ENCODE peak calls at places on chromosome X, in six cellular contexts. I, G, A, F, E and J are unnamed samples.

GRCh38 chrX:107845625-107846024 is 20.0 kb downstream of the MID2 start:
- DNase-seq in G (no peak), A (no peak), E (peak; percentile 34), F (no peak), I (no peak), J (no peak)

GRCh38 chrX:132636080-132636479 is 147.2 kb upstream of the MBNL3 start:
- DNase-seq in G (no peak), A (no peak), E (peak; percentile 6), F (no peak), I (no peak), J (no peak)

GRCh38 chrX:39967348-39967747 is 130.4 kb downstream of the BCOR start:
- DNase-seq in I (no peak), F (no peak), G (no peak), A (no peak), E (no peak), J (no peak)

GRCh38 chrX:105219454-105220401 is 766 bp downstream of the TEX13A start:
- DNase-seq in I (no peak), A (no peak), G (no peak), F (peak; percentile 41), E (no peak), J (peak; percentile 56)

GRCh38 chrX:3550160-3550765 is 163.2 kb downstream of the PRKX start:
- DNase-seq in A (peak; percentile 3), G (no peak), F (no peak), E (no peak), I (no peak), J (no peak)

GRCh38 chrX:122866527-122866926 is 317.6 kb upstream of the GRIA3 start:
- DNase-seq in A (no peak), F (no peak), I (no peak), G (no peak), E (peak; percentile 81), J (no peak)

GRCh38 chrX:44422631-44423030 is 79.2 kb upstream of the EFHC2 start:
- DNase-seq in A (no peak), G (no peak), F (no peak), I (no peak), E (no peak), J (no peak)

GRCh38 chrX:88886908-88887307 is 139.9 kb downstream of the CPXCR1 start:
- DNase-seq in E (no peak), A (no peak), F (no peak), I (no peak), G (no peak), J (no peak)

GRCh38 chrX:16160729-16161128 is 6.6 kb upstream of the MAGEB17 start:
- DNase-seq in G (no peak), E (peak; percentile 1), I (no peak), A (no peak), F (no peak), J (no peak)

GRCh38 chrX:7146026-7146702 is 1.3 kb upstream of the STS start:
- DNase-seq in G (no peak), F (no peak), I (no peak), A (no peak), E (no peak), J (no peak)

GRCh38 chrX:103175944-103176753 is 38.8 kb upstream of the BEX4 start:
- DNase-seq in A (peak; percentile 38), G (no peak), I (no peak), F (no peak), E (peak; percentile 62), J (no peak)

GRCh38 chrX:103170216-103170615 is 44.7 kb upstream of the BEX4 start:
- DNase-seq in G (no peak), I (no peak), E (peak; percentile 9), F (no peak), A (no peak), J (no peak)

DNA sequence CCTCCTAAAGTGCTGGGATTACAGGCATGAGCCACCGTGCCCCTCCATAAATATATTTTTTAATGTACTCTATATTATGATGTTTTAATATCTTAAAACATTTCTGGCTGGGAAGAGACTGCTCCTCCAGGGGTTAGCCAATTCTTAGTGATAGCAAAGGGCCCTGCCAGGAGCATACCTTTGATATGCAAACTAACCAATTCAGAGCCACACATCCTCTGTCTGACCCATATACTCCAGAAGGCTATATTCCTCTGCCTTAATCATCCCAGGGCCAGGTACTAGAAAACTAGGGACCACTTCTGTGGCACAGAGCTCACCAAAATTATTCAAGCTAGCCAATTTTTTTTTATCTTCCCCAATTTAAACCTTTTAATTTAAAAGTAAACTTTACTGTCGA is 43.6 kb upstream of the BEX4 start:
- DNase-seq in E (no peak), I (no peak), A (no peak), F (no peak), G (no peak), J (no peak)
- H3K4me1 ChIP-seq in E (no peaks in the 10 kb centered on the region), I (no peaks in the 10 kb centered on the region), A (no peaks in the 10 kb centered on the region), F (no peaks in the 10 kb centered on the region), G (no peaks in the 10 kb centered on the region), J (peaks cover 2% of the 10 kb centered on the region)

GRCh38 chrX:28549839-28550238 is 37.4 kb upstream of the IL1RAPL1 start:
- DNase-seq in F (no peak), G (no peak), E (no peak), A (no peak), I (no peak), J (no peak)
- H3K4me3 ChIP-seq in F (no peak overlapping the region), G (no peak overlapping the region), E (no peak overlapping the region), A (no peak overlapping the region), I (no peak overlapping the region), J (no peak overlapping the region)

GRCh38 chrX:141133272-141133671 is 43.7 kb downstream of the LDOC1 start:
- DNase-seq in I (no peak), A (no peak), F (no peak), E (no peak), G (no peak), J (no peak)
- H3K27ac ChIP-seq in I (no peak overlapping the region), A (no peak overlapping the region), F (no peak overlapping the region), E (no peak overlapping the region), G (no peak overlapping the region), J (no peak overlapping the region)

GRCh38 chrX:144253356-144253755 is 369.5 kb downstream of the UBE2NL start:
- DNase-seq in E (no peak), I (no peak), A (no peak), G (no peak), F (no peak), J (no peak)
- H3K4me1 ChIP-seq in E (no peaks in the 10 kb centered on the region), I (no peaks in the 10 kb centered on the region), A (no peaks in the 10 kb centered on the region), G (no peaks in the 10 kb centered on the region), F (no peaks in the 10 kb centered on the region), J (no peaks in the 10 kb centered on the region)

DNA sequence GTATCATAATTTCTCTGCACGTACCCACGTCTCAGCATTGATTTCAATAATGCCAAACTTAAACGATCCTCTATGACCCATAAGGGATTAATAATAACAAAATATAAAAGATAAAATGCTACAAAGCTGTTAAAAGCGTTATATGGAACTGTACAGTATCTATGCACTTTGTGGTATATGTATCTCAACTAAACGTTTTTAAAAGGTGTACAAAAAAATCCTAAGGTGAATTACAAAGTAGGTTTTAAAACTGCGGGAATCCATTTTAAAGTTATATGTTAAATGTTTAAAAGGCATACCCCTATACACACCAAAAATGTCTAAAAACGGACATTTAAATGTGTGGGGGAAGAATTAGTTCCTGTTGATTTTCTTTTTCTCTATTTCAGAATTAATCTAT is 860 bp downstream of the ZNF182 start:
- DNase-seq in F (no peak), I (no peak), E (no peak), A (no peak), G (no peak), J (no peak)
- H3K4me3 ChIP-seq in F (peak overlapping the region; percentile 58), I (peak overlapping the region; percentile 59), E (peak overlapping the region; percentile 41), A (peak overlapping the region; percentile 71), G (peak overlapping the region; percentile 60), J (no peak overlapping the region)

DNA sequence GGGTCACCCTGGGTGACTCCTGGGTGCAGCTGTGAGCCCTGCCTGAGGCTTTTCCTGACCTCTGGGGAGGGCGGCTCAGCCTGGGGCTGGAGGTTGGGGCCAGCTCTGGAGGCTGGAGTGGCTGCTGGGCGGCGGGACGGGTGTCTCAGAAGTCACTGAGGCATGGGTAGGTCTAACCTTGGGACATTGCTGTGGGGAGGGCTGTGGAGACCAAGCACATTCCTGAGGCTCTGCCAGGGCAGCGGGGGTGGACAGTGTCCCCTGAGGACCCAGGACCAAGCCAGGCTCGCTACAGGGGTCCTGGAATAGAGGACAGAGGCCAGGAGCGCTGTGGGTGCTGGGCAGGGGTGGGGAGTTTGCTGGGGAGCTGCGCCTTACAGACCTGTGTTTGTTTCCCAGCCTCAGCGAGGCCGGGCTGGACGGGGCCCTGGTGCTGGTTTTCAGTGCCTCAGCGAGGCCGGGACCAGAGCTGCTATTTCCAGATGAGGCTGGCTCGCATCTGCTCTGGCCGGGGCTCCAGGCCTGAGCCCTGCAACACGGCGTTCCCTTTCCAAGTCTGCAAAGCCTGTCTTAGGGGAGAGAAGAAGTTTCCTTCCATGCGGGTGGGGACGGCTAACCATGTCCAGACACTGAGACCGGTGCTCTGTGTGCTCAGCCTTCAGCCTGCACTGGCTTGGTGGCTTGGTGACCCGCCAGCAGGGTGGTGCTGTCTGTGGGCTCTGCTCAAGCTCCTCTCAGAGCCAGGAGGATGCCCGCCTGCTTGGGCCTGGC is 3.0 kb upstream of the SLC25A6 start:
- DNase-seq in I (peak; percentile 59), F (no peak), G (peak; percentile 31), E (no peak), A (no peak), J (peak; percentile 82)
- H3K27ac ChIP-seq in I (peak overlapping the region; percentile 18), F (no peak overlapping the region), G (no peak overlapping the region), E (no peak overlapping the region), A (peak overlapping the region; percentile 58), J (peak overlapping the region; percentile 58)

DNA sequence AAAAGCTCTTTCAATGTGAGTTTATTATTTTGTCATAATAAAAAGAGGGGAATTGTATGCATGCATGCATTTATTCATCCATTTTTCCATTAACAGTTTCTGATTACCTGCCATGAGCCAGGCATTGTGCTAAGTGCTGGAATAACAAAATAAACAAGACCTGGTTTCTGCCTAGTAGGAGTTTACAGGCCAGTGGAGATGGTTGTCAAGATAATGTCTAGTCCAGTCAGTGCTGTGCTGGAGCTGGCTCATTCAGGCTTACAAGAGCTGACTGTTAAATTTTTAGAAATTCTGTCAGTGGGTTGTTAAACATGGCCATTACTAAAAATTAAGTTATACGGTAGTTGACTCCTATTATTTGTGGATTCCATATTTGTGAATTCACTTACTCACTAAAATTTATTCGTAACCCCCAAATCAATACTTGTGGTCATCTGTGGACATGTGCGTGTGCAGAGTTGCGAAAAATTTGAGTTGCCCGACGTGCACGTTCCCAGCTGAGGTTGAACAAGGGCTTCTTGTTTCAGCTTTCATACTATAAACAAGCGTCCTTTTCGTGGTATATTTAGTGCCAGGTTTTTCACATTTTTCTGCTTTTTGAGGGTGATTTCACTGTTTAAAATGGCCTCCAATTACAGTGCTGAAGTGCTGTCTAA is 172.3 kb upstream of the RPS6KA3 start:
- DNase-seq in G (no peak), I (no peak), E (no peak), F (no peak), A (no peak), J (no peak)
- H3K4me1 ChIP-seq in G (no peaks in the 10 kb centered on the region), I (no peaks in the 10 kb centered on the region), E (no peaks in the 10 kb centered on the region), F (no peaks in the 10 kb centered on the region), A (no peaks in the 10 kb centered on the region), J (no peaks in the 10 kb centered on the region)

DNA sequence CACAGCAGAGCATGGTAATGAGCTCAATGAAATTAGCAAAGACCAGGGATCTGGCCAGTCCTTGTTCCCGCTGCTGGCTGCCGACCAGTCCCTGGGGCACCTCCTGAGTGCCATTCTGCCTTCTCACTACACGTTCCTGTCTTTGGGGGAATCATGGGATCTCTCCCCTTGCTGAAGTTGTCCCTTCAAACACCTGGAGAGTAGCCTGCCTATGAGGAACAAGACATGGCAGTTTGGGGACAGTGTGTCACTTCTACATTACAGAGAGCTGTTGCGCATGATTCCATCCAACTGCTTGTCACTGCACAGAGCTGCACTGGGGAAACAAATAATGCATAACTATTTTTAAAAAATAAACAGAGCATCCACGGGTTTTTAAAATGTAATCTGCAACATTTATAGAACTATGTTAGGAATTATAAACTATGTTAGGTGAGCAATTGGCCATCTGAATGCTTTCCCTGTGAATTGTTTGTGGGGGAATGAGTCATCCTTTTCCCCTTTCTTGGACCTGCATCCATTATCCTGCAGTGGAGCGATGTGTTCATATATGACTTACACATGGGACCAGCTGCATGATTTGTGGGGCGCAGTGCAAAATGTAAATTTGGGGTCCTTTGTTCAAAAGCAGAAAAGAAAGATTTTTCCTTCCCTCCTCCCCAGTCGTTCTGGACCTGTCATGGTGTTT is 115.1 kb upstream of the TBL1X start:
- DNase-seq in E (no peak), F (no peak), A (no peak), I (no peak), G (no peak), J (no peak)
- H3K4me3 ChIP-seq in E (no peak overlapping the region), F (no peak overlapping the region), A (no peak overlapping the region), I (no peak overlapping the region), G (no peak overlapping the region), J (no peak overlapping the region)